ENCODE peak calls at places on chromosomes 4 and X, in six cellular contexts. E is A549, T is HepG2, X is GM12878, F is upper lobe of left lung, C is K562. A is an unnamed sample.

GRCh38 chrX:110304884-110305283 is 13.0 kb downstream of the AMMECR1 start:
- ATAC-seq in E (no peak), T (no peak), X (no peak), F (no peak), C (peak; percentile 32), A (no peak)

GRCh38 chr4:77184018-77184417 is 27.0 kb downstream of the CCNG2 start:
- ATAC-seq in E (no peak), T (no peak), X (no peak), F (peak; percentile 42), C (no peak), A (no peak)

GRCh38 chr4:7546809-7547367 is 112.2 kb upstream of the PSAPL1 start:
- ATAC-seq in E (no peak), T (no peak), X (no peak), F (no peak), C (no peak), A (no peak)

GRCh38 chrX:112642349-112642748 is 37.4 kb downstream of the LHFPL1 start:
- ATAC-seq in E (peak; percentile 54), T (peak; percentile 77), X (peak; percentile 24), F (peak; percentile 67), C (peak; percentile 85), A (peak; percentile 65)

GRCh38 chrX:118189628-118190027 is 73.0 kb upstream of the KLHL13 start:
- ATAC-seq in E (no peak), T (no peak), X (no peak), F (no peak), C (no peak), A (no peak)

GRCh38 chr4:108763226-108763593 is 357 bp upstream of the ETNPPL start:
- ATAC-seq in E (peak; percentile 49), T (peak; percentile 40), X (no peak), F (peak; percentile 14), C (peak; percentile 75), A (no peak)

GRCh38 chrX:119015407-119016242 is 41.2 kb downstream of the LONRF3 start:
- ATAC-seq in E (peak; percentile 97), T (no peak), X (peak; percentile 95), F (peak; percentile 84), C (no peak), A (peak; percentile 63)

GRCh38 chrX:14030248-14030592 is 528 bp upstream of the GEMIN8 start:
- ATAC-seq in E (no peak), T (no peak), X (peak; percentile 8), F (peak; percentile 35), C (peak; percentile 36), A (no peak)

GRCh38 chrX:103806862-103807474 is 25.1 kb downstream of the RAB9B start:
- ATAC-seq in E (no peak), T (peak; percentile 60), X (no peak), F (no peak), C (no peak), A (no peak)

GRCh38 chr4:3523628-3524221 is 8.5 kb downstream of the LRPAP1 start:
- ATAC-seq in E (no peak), T (no peak), X (no peak), F (no peak), C (no peak), A (no peak)
- TF ChIP-seq EP300 in E (no peak), T (no peak), X (no peak), F (no peak), C (no peak), A (no peak)

GRCh38 chr4:155964016-155964891 is 10.6 kb upstream of the CTSO start:
- ATAC-seq in E (no peak), T (no peak), X (no peak), F (peak; percentile 66), C (no peak), A (peak; percentile 53)

GRCh38 chr4:155967098-155967497 is 13.4 kb upstream of the CTSO start:
- ATAC-seq in E (no peak), T (no peak), X (no peak), F (peak; percentile 45), C (no peak), A (no peak)

GRCh38 chr4:155966171-155966570 is 12.5 kb upstream of the CTSO start:
- ATAC-seq in E (no peak), T (no peak), X (no peak), F (no peak), C (no peak), A (no peak)

GRCh38 chr4:155962697-155963096 is 9.0 kb upstream of the CTSO start:
- ATAC-seq in E (no peak), T (no peak), X (no peak), F (no peak), C (no peak), A (no peak)

DNA sequence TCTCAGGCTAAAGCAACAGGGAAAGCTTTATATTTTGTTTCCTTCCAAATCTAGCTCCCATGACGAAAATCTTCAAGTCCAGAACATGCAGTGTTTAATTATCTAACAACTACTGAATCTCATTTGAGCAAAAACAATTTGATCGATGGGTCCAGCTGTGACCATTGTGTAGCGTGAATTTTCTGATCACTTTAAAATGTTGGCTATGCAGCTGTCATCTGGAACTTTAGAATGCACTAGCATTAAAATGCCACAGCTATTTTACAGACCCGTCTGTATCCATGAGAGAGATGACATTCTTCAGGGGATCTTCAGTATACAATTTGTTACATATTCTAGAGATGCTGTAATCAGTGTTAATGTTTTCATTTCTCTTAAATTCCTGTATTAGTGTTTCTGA is 13.0 kb upstream of the CTSO start:
- ATAC-seq in E (no peak), T (no peak), X (no peak), F (no peak), C (no peak), A (no peak)
- TF ChIP-seq EP300 in E (no peak), T (no peak), X (no peak), F (no peak), C (no peak), A (no peak)

GRCh38 chr4:73872331-73873108 is 3.3 kb downstream of the CXCL1 start:
- ATAC-seq in E (no peak), T (no peak), X (no peak), F (peak; percentile 43), C (no peak), A (peak; percentile 36)
- TF ChIP-seq EP300 in E (no peak), T (no peak), X (no peak), F (no peak), C (no peak), A (no peak)

GRCh38 chrX:152817082-152817744 is 13.3 kb downstream of the CETN2 start:
- ATAC-seq in E (peak; percentile 66), T (peak; percentile 42), X (peak; percentile 55), F (no peak), C (peak; percentile 93), A (no peak)

GRCh38 chrX:152821145-152821765 is 9.3 kb downstream of the CETN2 start:
- ATAC-seq in E (peak; percentile 66), T (peak; percentile 56), X (peak; percentile 67), F (no peak), C (peak; percentile 68), A (no peak)

GRCh38 chrX:152822383-152823086 is 8.0 kb downstream of the CETN2 start:
- ATAC-seq in E (peak; percentile 54), T (no peak), X (no peak), F (no peak), C (no peak), A (no peak)

GRCh38 chrX:152819271-152819670 is 11.3 kb downstream of the CETN2 start:
- ATAC-seq in E (no peak), T (no peak), X (no peak), F (no peak), C (no peak), A (no peak)

GRCh38 chrX:152819732-152820131 is 10.8 kb downstream of the CETN2 start:
- ATAC-seq in E (no peak), T (no peak), X (no peak), F (no peak), C (no peak), A (no peak)
- TF ChIP-seq EP300 in E (no peak), T (no peak), X (no peak), F (no peak), C (no peak), A (no peak)

DNA sequence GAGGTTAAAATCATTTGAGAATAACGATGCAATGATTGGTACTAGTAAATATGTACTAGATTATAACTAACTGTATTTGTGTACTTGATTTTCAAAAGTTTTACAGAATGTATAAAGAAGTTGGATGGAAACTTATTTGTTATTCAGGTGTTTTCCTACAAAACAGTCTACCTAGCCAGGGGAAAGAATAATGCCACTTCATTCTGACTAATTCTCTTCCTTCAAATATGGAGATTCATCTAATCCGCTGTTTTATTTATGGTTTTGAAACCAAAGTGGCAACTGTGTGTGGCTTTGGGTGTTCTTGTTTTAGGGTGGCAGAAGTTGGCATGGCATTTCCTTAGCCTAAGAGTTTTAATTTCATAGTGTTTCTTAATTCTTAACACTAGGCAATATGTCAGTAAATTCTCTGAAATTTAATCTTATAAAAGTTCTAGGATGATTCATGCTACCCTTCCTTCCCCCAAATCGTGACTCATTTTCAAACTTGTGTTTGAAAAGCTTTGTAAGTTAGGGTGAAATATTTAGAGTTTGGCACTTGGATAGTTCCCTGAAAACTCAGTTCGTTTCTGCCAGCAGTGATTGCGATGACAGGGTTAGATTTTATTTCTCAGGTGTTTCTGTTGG is 62.6 kb downstream of the DCLK2 start:
- ATAC-seq in E (peak; percentile 60), T (no peak), X (no peak), F (peak; percentile 21), C (no peak), A (peak; percentile 46)
- TF ChIP-seq EP300 in E (no peak), T (no peak), X (no peak), F (no peak), C (no peak), A (no peak)

GRCh38 chrX:391717-392691 is 5.3 kb upstream of the PPP2R3B start:
- ATAC-seq in E (no peak), T (no peak), X (no peak), F (no peak), C (no peak), A (no peak)
- TF ChIP-seq EP300 in E (no peak), T (no peak), X (no peak), F (no peak), C (no peak), A (no peak)

DNA sequence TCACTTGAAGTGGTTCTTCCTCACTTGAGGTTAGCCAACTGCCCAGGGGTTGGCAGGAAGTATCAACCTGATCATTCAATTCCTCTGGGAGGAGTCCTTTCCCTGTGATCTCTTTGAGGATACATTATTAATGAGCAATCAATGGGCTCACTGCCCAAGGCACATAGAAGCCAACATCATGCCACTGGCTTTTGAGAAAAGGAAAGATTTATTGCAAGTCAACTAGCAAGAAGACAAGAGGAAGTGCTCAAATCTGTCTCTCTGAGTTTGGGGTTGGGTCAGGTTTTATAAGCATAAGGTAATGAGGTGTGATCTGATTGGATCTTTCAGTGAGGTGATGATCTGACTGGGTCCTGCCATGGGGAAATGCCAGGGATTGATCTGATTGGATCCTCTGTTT is 39.6 kb downstream of the FGFBP1 start:
- ATAC-seq in E (no peak), T (no peak), X (no peak), F (no peak), C (no peak), A (no peak)
- TF ChIP-seq EP300 in E (no peak), T (no peak), X (no peak), F (no peak), C (no peak), A (no peak)

GRCh38 chr4:23476514-23477090 is 413.2 kb downstream of the PPARGC1A start:
- ATAC-seq in E (no peak), T (no peak), X (no peak), F (no peak), C (no peak), A (no peak)
- TF ChIP-seq EP300 in E (no peak), T (no peak), X (no peak), F (no peak), C (no peak), A (no peak)

A was measured in gastroesophageal sphincter.